ENCODE peak calls at places on chromosomes 11 and 22, in ten cellular contexts. V, S, W, Z, K, G, D, N, A and T are unnamed samples.

GRCh38 chr11:72970557-72971118 is 156.4 kb downstream of the ATG16L2 start:
- DNase-seq in G (no peak), D (no peak), W (no peak), Z (no peak), V (no peak), S (peak; percentile 35), N (no peak), K (no peak), A (no peak), T (no peak)

GRCh38 chr11:62930157-62930556 is 9.0 kb upstream of the CHRM1 start:
- DNase-seq in G (no peak), Z (no peak), S (no peak), W (no peak), A (no peak), D (no peak), N (no peak), V (no peak), K (no peak), T (no peak)

GRCh38 chr22:31289335-31289734 is 3.0 kb downstream of the PIK3IP1 start:
- DNase-seq in G (no peak), Z (no peak), D (no peak), W (no peak), K (no peak), N (no peak), V (no peak), S (no peak), A (no peak), T (no peak)

GRCh38 chr11:120170741-120171261 is 32.9 kb upstream of the TRIM29 start:
- DNase-seq in Z (no peak), N (peak; percentile 4), V (no peak), W (no peak), K (no peak), A (no peak), S (no peak), G (no peak), D (no peak), T (no peak)

GRCh38 chr22:48372395-48372794 is 1455.3 kb downstream of the BRD1 start:
- DNase-seq in N (no peak), Z (no peak), D (no peak), G (no peak), W (no peak), S (no peak), A (no peak), K (no peak), V (no peak), T (no peak)

GRCh38 chr11:92626624-92627023 is 342.8 kb upstream of the MTNR1B start:
- DNase-seq in A (no peak), D (no peak), S (no peak), Z (no peak), G (no peak), V (no peak), K (no peak), N (no peak), W (no peak), T (no peak)

GRCh38 chr11:74018331-74019005 is 9.6 kb upstream of the UCP3 start:
- DNase-seq in V (no peak), G (peak; percentile 95), A (no peak), N (no peak), S (peak; percentile 98), Z (no peak), D (peak; percentile 93), K (peak; percentile 91), W (peak; percentile 91), T (peak; percentile 70)

GRCh38 chr11:115220881-115221280 is 283.3 kb downstream of the CADM1 start:
- DNase-seq in K (no peak), W (no peak), S (no peak), G (no peak), A (no peak), N (no peak), Z (no peak), V (no peak), D (no peak), T (no peak)

GRCh38 chr22:36569999-36570398 is 41.0 kb upstream of the EIF3D start:
- DNase-seq in K (no peak), W (no peak), D (no peak), Z (peak; percentile 38), V (no peak), S (peak; percentile 48), A (peak; percentile 68), N (peak; percentile 24), G (no peak), T (no peak)

GRCh38 chr11:44733877-44734276 is 7.1 kb downstream of the TSPAN18 start:
- DNase-seq in W (no peak), G (no peak), K (no peak), D (no peak), N (no peak), S (no peak), A (no peak), Z (no peak), V (no peak), T (no peak)

GRCh38 chr22:41050873-41051272 is 41.5 kb upstream of the EP300 start:
- DNase-seq in N (no peak), S (no peak), D (no peak), V (no peak), G (no peak), Z (no peak), W (no peak), A (no peak), K (no peak), T (no peak)

GRCh38 chr11:119368121-119369034 is 13.1 kb downstream of the USP2 start:
- DNase-seq in N (peak; percentile 76), K (no peak), A (peak; percentile 83), W (no peak), D (peak; percentile 87), V (peak; percentile 73), Z (no peak), G (no peak), S (peak; percentile 33), T (no peak)

GRCh38 chr11:94814238-94814976 is 46.3 kb downstream of the AMOTL1 start:
- DNase-seq in V (no peak), W (no peak), S (no peak), G (no peak), D (no peak), K (no peak), N (no peak), Z (no peak), A (no peak), T (no peak)

GRCh38 chr22:28268176-28268575 is 349.1 kb upstream of the PITPNB start:
- DNase-seq in Z (no peak), G (no peak), A (no peak), N (no peak), V (no peak), D (no peak), W (no peak), S (no peak), K (no peak), T (no peak)

GRCh38 chr22:38481871-38482332 is 14.0 kb downstream of the KDELR3 start:
- DNase-seq in D (peak; percentile 36), W (no peak), Z (no peak), S (no peak), N (no peak), V (no peak), G (no peak), A (no peak), K (no peak), T (no peak)

GRCh38 chr22:38474003-38474607 is 6.2 kb downstream of the KDELR3 start:
- DNase-seq in K (no peak), A (no peak), D (peak; percentile 16), S (no peak), Z (no peak), W (no peak), G (no peak), V (no peak), N (no peak), T (no peak)

GRCh38 chr22:38481162-38481870 is 13.4 kb downstream of the KDELR3 start:
- DNase-seq in N (no peak), K (no peak), Z (no peak), G (no peak), V (no peak), A (no peak), D (no peak), W (no peak), S (no peak), T (no peak)

GRCh38 chr22:38479096-38479840 is 11.4 kb downstream of the KDELR3 start:
- DNase-seq in S (no peak), A (no peak), V (no peak), W (no peak), K (no peak), Z (no peak), G (no peak), D (no peak), N (no peak), T (no peak)

DNA sequence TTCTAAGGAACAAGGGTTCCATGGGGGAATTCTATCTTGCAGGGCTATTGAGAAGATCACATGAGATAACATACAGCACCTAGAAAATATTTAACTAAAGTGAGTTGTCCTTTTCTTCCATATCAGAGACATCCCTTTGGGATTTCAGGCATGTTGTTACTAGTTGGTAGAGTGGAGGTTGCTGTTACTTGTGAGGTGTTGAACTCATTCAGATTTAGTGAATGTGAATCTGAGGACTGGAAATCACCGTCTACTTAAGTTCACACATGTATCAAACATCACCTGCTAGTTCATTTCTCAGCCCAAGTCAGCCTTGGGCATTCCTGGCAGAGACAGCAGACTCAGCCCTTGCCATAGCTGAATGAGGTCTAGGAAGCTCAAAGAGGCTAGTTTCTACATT is 9.6 kb downstream of the KDELR3 start:
- DNase-seq in W (no peak), K (no peak), A (no peak), G (no peak), S (no peak), D (no peak), Z (no peak), V (no peak), N (no peak), T (no peak)
- H3K27ac ChIP-seq in W (no peak overlapping the region), K (no peak overlapping the region), A (no peak overlapping the region), G (no peak overlapping the region), S (peak overlapping the region; percentile 21), D (no peak overlapping the region), Z (no peak overlapping the region), V (no peak overlapping the region), N (no peak overlapping the region), T (no peak overlapping the region)

GRCh38 chr11:112583246-112583893 is 322.7 kb upstream of the PLET1 start:
- DNase-seq in W (no peak), G (no peak), A (no peak), V (no peak), K (no peak), S (no peak), D (no peak), N (no peak), Z (no peak), T (no peak)
- H3K27ac ChIP-seq in W (no peak overlapping the region), G (no peak overlapping the region), A (no peak overlapping the region), V (no peak overlapping the region), K (no peak overlapping the region), S (no peak overlapping the region), D (no peak overlapping the region), N (no peak overlapping the region), Z (no peak overlapping the region), T (no peak overlapping the region)

DNA sequence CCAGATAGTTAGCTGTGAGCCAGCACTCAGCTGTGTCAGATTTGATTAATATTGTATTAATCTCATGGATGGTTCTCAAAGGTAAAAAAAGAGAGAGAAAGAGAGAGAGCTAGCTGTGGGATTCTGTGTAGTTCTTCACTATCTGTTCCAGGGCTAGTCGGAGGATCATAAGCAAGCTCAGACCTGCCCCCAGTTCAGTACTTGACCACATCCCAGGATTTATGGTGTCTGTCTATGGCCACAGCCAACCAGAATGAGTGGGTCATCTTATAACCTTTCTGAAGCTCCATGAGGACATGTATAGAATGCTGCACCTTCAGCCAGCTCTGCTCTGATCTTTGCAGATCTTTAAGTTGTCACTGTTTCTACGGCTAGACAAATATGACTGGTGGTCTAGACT is 13.4 kb upstream of the B3GNT6 start:
- DNase-seq in S (no peak), N (no peak), D (no peak), W (no peak), Z (no peak), V (no peak), K (no peak), A (peak; percentile 56), G (no peak), T (no peak)
- H3K27ac ChIP-seq in S (no peak overlapping the region), N (peak overlapping the region; percentile 32), D (no peak overlapping the region), W (no peak overlapping the region), Z (no peak overlapping the region), V (no peak overlapping the region), K (no peak overlapping the region), A (peak overlapping the region; percentile 73), G (no peak overlapping the region), T (no peak overlapping the region)

GRCh38 chr11:112221263-112221835 is 4.9 kb upstream of the PTS start:
- DNase-seq in Z (no peak), N (no peak), A (no peak), S (no peak), K (no peak), G (no peak), D (no peak), W (no peak), V (no peak), T (no peak)
- H3K27ac ChIP-seq in Z (no peak overlapping the region), N (no peak overlapping the region), A (no peak overlapping the region), S (no peak overlapping the region), K (no peak overlapping the region), G (no peak overlapping the region), D (no peak overlapping the region), W (peak overlapping the region; percentile 56), V (no peak overlapping the region), T (no peak overlapping the region)